ENCODE peak calls at places on chromosome 19, in seven cellular contexts. H is fibroblast of mammary gland, I is SJSA1, T is memory B cell, B is heart left ventricle, A is left ventricle myocardium inferior, W is 8988T. M is an unnamed sample.

GRCh38 chr19:5086725-5087439 is 118.0 kb downstream of the KDM4B start:
- DNase-seq in W (peak; percentile 79), A (no peak), H (no peak), B (no peak), I (no peak), T (no peak), M (peak; percentile 80)

GRCh38 chr19:49200238-49200862 is 42.8 kb downstream of the TRPM4 start:
- DNase-seq in T (no peak), W (no peak), B (no peak), H (peak; percentile 16), A (no peak), I (no peak), M (no peak)

GRCh38 chr19:45117167-45117594 is 24.2 kb downstream of the PPP1R37 start:
- DNase-seq in I (no peak), H (peak; percentile 31), W (no peak), A (no peak), T (no peak), B (no peak), M (peak; percentile 54)

GRCh38 chr19:33332248-33332647 is 29.9 kb upstream of the CEBPA start:
- DNase-seq in B (no peak), A (no peak), H (no peak), T (no peak), I (no peak), W (no peak), M (no peak)

GRCh38 chr19:57887195-57887941 is 1.5 kb downstream of the ZNF814 start:
- DNase-seq in I (no peak), T (no peak), W (no peak), B (no peak), A (no peak), H (no peak), M (no peak)

GRCh38 chr19:48735031-48735615 is 5.3 kb downstream of the RASIP1 start:
- DNase-seq in W (no peak), H (no peak), B (no peak), T (no peak), I (no peak), A (no peak), M (no peak)

GRCh38 chr19:1130801-1131717 is 27.3 kb downstream of the GPX4 start:
- DNase-seq in I (no peak), H (no peak), T (no peak), W (no peak), B (no peak), A (no peak), M (no peak)

GRCh38 chr19:2726160-2726855 is 5.1 kb upstream of the DIRAS1 start:
- DNase-seq in W (no peak), I (no peak), T (no peak), H (no peak), B (no peak), A (no peak), M (no peak)

GRCh38 chr19:48752511-48753365 is at the start of gene FUT1:
- DNase-seq in A (peak; percentile 72), H (no peak), I (no peak), W (peak; percentile 75), T (no peak), B (peak; percentile 81), M (peak; percentile 95)

GRCh38 chr19:911197-912033 is 1.6 kb downstream of the R3HDM4 start:
- DNase-seq in H (no peak), A (no peak), W (no peak), B (no peak), T (no peak), I (no peak), M (no peak)

GRCh38 chr19:3481241-3482090 is 1.1 kb upstream of the SMIM24 start:
- DNase-seq in I (no peak), A (no peak), W (no peak), H (no peak), T (no peak), B (no peak), M (no peak)

GRCh38 chr19:49809155-49809986 is 3.7 kb downstream of the FUZ start:
- DNase-seq in T (peak; percentile 61), H (no peak), W (no peak), A (peak; percentile 70), I (no peak), B (peak; percentile 77), M (no peak)

GRCh38 chr19:20078696-20079095 is 896 bp downstream of the ZNF90 start:
- DNase-seq in W (no peak), T (no peak), I (no peak), B (peak; percentile 30), A (peak; percentile 18), H (peak; percentile 52), M (no peak)

GRCh38 chr19:32397736-32398135 is 7.8 kb upstream of the DPY19L3 start:
- DNase-seq in W (no peak), A (no peak), B (no peak), I (peak; percentile 70), H (peak; percentile 90), T (no peak), M (no peak)

GRCh38 chr19:23788415-23788814 is 29.7 kb upstream of the ZNF681 start:
- DNase-seq in I (no peak), A (no peak), T (no peak), H (no peak), B (no peak), W (no peak), M (no peak)

GRCh38 chr19:51325161-51325979 is 13.9 kb downstream of the IGLON5 start:
- DNase-seq in A (no peak), T (no peak), B (no peak), H (no peak), I (no peak), W (no peak), M (no peak)

GRCh38 chr19:31015778-31016177 is 333.5 kb downstream of the TSHZ3 start:
- DNase-seq in A (no peak), B (no peak), H (no peak), I (no peak), T (no peak), W (no peak), M (no peak)

GRCh38 chr19:46288896-46289588 is 7.8 kb upstream of the HIF3A start:
- DNase-seq in B (peak; percentile 74), A (peak; percentile 55), W (no peak), I (peak; percentile 61), T (no peak), H (peak; percentile 98), M (no peak)

GRCh38 chr19:43667524-43668405 is 2.2 kb downstream of the PLAUR start:
- DNase-seq in A (peak; percentile 19), H (peak; percentile 19), W (no peak), B (peak; percentile 34), T (no peak), I (no peak), M (peak; percentile 70)

GRCh38 chr19:35468637-35469036 is 20.6 kb downstream of the FFAR2 start:
- DNase-seq in W (peak; percentile 67), B (peak; percentile 61), A (peak; percentile 39), H (peak; percentile 33), I (no peak), T (peak; percentile 70), M (peak; percentile 34)

GRCh38 chr19:19214892-19215291 is 3.1 kb downstream of the NCAN start:
- DNase-seq in A (no peak), T (no peak), I (peak; percentile 65), B (no peak), H (peak; percentile 30), W (no peak), M (no peak)

GRCh38 chr19:11986754-11987153 is 21.9 kb downstream of the ZNF763 start:
- DNase-seq in W (no peak), T (no peak), I (no peak), A (no peak), H (no peak), B (no peak), M (no peak)

GRCh38 chr19:6211632-6212402 is 68.0 kb downstream of the MLLT1 start:
- DNase-seq in H (no peak), B (peak; percentile 14), I (no peak), A (no peak), W (peak; percentile 4), T (no peak), M (no peak)

GRCh38 chr19:13034636-13035035 is 39.4 kb downstream of the NFIX start:
- DNase-seq in H (no peak), T (no peak), W (no peak), A (no peak), I (no peak), B (no peak), M (no peak)

GRCh38 chr19:16575861-16576689 is 3.9 kb upstream of the SLC35E1 start:
- DNase-seq in B (no peak), I (no peak), A (no peak), T (no peak), H (no peak), W (no peak), M (no peak)

GRCh38 chr19:3964256-3965194 is 6.4 kb downstream of the DAPK3 start:
- DNase-seq in T (no peak), I (no peak), H (no peak), B (no peak), W (no peak), A (no peak), M (no peak)

GRCh38 chr19:14686411-14686810 is 3.4 kb upstream of the ZNF333 start:
- DNase-seq in B (no peak), H (peak; percentile 25), A (no peak), I (no peak), T (peak; percentile 31), W (no peak), M (no peak)